ENCODE peak calls at places on chromosomes 12 and 14, in four cellular contexts. U is left ventricle myocardium inferior, O is heart right ventricle, C is mammary epithelial cell. M is an unnamed sample. For H3K9me3, the result is how much of the 10 kb centered on the place peaks cover.

GRCh38 chr12:46253544-46254162 is 15.2 kb downstream of the SLC38A1 start:
- DNase-seq in U (no peak), O (no peak), C (no peak), M (no peak)

GRCh38 chr12:56104109-56104814 is at the start of gene PA2G4:
- DNase-seq in U (peak), O (peak), C (peak), M (peak)

GRCh38 chr12:67661311-67662011 is 12.9 kb downstream of the DYRK2 start:
- DNase-seq in U (no peak), O (no peak), C (peak), M (no peak)

GRCh38 chr14:22551597-22551982 is 37.4 kb downstream of the DAD1 start:
- DNase-seq in U (no peak), O (no peak), C (no peak), M (no peak)

GRCh38 chr12:78931466-78931990 is 67.0 kb downstream of the SYT1 start:
- DNase-seq in U (no peak), O (no peak), C (no peak), M (no peak)

GRCh38 chr12:54549774-54550451 is 512 bp downstream of the PDE1B start:
- DNase-seq in U (no peak), O (no peak), C (peak), M (no peak)

GRCh38 chr12:101759396-101760047 is 20.3 kb upstream of the SYCP3 start:
- DNase-seq in U (no peak), O (no peak), C (peak), M (no peak)

GRCh38 chr14:100609331-100609870 is 22.2 kb upstream of the BEGAIN start:
- DNase-seq in U (no peak), O (no peak), C (no peak), M (no peak)

GRCh38 chr12:108004368-108004767 is 124.7 kb upstream of the WSCD2 start:
- DNase-seq in U (no peak), O (no peak), C (no peak), M (no peak)

GRCh38 chr12:58541300-58541690 is 379.0 kb downstream of the LRIG3 start:
- DNase-seq in U (no peak), O (no peak), C (no peak), M (no peak)

GRCh38 chr14:98622208-98623051 is 649.6 kb downstream of the BCL11B start:
- DNase-seq in U (no peak), O (no peak), C (peak), M (no peak)

GRCh38 chr14:71418591-71419245 is 511.5 kb downstream of the PCNX1 start:
- DNase-seq in U (no peak), O (no peak), C (no peak), M (no peak)

GRCh38 chr12:116595186-116595585 is 36.0 kb downstream of the MAP1LC3B2 start:
- DNase-seq in U (no peak), O (no peak), C (no peak), M (no peak)

GRCh38 chr12:75953312-75953906 is 78.2 kb downstream of the PHLDA1 start:
- DNase-seq in U (no peak), O (no peak), C (peak), M (no peak)

GRCh38 chr14:53979141-53979673 is 22.6 kb upstream of the BMP4 start:
- DNase-seq in U (no peak), O (no peak), C (no peak), M (no peak)

GRCh38 chr12:15527201-15527782 is 205.0 kb downstream of the PTPRO start:
- DNase-seq in U (peak), O (peak), C (peak), M (no peak)

GRCh38 chr14:35341454-35342159 is 49.4 kb downstream of the PSMA6 start:
- DNase-seq in U (peak), O (peak), C (peak), M (peak)

GRCh38 chr12:19402743-19403400 is 36.4 kb upstream of the AEBP2 start:
- DNase-seq in U (peak), O (peak), C (peak), M (peak)

GRCh38 chr14:100551056-100551455 is 36.2 kb downstream of the BEGAIN start:
- DNase-seq in U (no peak), O (no peak), C (no peak), M (no peak)

GRCh38 chr12:98224584-98225221 is 290.7 kb upstream of the TMPO start:
- DNase-seq in U (no peak), O (no peak), C (no peak), M (no peak)

GRCh38 chr14:61511558-61511924 is 183.8 kb upstream of the HIF1A start:
- DNase-seq in U (no peak), O (no peak), C (peak), M (no peak)

GRCh38 chr12:12441891-12442461 is 85.1 kb downstream of the BORCS5 start:
- DNase-seq in U (no peak), O (no peak), C (peak), M (no peak)

GRCh38 chr14:59407246-59407615 is 57.9 kb downstream of the GPR135 start:
- DNase-seq in U (no peak), O (no peak), C (peak), M (no peak)

GRCh38 chr12:53052419-53053222 is 2.8 kb downstream of the TNS2 start:
- DNase-seq in U (peak), O (peak), C (peak), M (peak)

GRCh38 chr12:52251367-52252055 is 18.5 kb downstream of the KRT7 start:
- DNase-seq in U (no peak), O (no peak), C (no peak), M (no peak)

GRCh38 chr14:94165744-94166143 is 8.4 kb upstream of the PPP4R4 start:
- DNase-seq in U (no peak), O (no peak), C (no peak), M (no peak)

GRCh38 chr12:106341086-106341879 is 16.3 kb upstream of the POLR3B start:
- DNase-seq in U (no peak), O (no peak), C (no peak), M (no peak)

GRCh38 chr12:39752482-39753147 is 133.0 kb upstream of the ABCD2 start:
- DNase-seq in U (no peak), O (no peak), C (no peak), M (no peak)

GRCh38 chr12:2198088-2198501 is 145.3 kb downstream of the CACNA1C start:
- DNase-seq in U (no peak), O (no peak), C (peak), M (no peak)

DNA sequence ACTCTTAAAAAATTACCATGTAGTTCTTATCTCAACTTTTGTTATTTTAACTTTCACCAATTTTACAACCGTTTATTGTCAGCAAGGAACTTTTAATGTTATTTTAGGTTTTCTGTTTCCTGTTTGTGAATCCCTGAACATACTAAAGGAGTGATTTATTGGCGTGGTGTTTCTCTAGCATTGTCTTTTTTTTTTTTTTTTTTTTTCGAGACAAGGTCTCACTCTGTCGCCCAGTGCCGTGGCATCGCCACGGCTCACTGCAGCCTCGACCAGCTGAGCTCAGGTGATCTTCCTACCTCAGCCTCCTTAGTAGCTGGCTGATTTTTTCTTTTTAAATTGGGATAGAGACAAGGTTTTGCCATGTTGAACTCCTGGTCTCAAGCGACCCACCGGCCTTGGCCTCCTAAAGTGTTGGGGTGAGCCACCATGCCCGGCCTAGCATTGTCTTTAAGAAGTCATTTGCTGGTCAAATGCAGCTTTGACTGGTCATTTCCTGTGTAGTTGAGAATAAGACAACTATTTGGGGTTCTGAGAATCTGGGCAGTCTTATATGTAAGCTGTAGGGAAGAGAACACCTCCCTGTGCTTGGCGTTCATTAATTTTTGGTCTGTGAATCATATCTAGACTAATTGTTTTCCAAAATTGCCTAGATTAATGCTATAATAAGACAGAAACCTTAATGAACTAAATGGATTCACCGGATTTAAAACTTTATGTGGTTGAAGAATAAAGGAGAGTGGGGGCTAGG is 2.1 kb downstream of the WASHC4 start:
- DNase-seq in U (no peak), O (no peak), C (no peak), M (no peak)
- H3K4me3 ChIP-seq in U (peak), O (peak), C (peak), M (peak)

GRCh38 chr14:106562451-106562850 is 1036.1 kb downstream of the TMEM121 start:
- DNase-seq in U (no peak), O (no peak), C (no peak), M (no peak)

DNA sequence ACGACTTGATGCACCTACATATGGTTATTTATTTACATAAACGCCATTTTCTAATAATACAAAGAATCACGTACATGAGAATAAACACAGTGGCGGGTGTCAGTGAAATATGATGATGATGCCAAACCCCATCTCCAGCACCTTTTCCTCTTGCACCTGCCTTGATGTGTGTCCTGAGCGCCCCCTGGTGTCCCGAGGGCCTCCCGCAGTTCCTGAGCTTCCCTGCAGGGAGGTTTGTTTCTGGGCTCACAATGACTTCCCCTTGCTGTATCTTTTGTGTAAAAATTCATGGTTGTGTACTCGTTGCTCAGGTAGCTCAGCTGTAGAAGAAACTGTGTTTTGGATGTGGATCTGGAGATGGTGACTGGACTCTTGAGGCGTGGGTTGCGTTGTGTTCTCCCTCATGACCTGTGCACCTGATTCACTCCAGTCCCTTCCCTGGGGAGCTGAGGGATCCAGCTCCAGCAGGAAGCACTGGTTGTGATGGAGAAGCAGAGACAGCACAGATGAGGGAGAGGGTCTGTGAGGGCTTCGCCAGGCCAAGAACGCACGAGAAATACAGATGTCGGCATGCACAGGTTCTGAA is 1037.8 kb downstream of the TMEM121 start:
- DNase-seq in U (no peak), O (no peak), C (no peak), M (no peak)
- H3K9me3 ChIP-seq in U (under half), O (under half), C (under half), M (under half)

GRCh38 chr14:72883963-72884362 is 9.9 kb downstream of the DPF3 start:
- DNase-seq in U (no peak), O (no peak), C (no peak), M (no peak)
- H3K4me3 ChIP-seq in U (no peak), O (no peak), C (no peak), M (no peak)

GRCh38 chr14:29681308-29681707 is 246.3 kb downstream of the PRKD1 start:
- DNase-seq in U (no peak), O (no peak), C (peak), M (no peak)
- H3K9me3 ChIP-seq in U (under half), O (under half), C (under half), M (under half)

GRCh38 chr12:114668151-114668891 is 15.7 kb downstream of the TBX3 start:
- DNase-seq in U (peak), O (peak), C (peak), M (peak)
- H3K4me3 ChIP-seq in U (peak), O (peak), C (peak), M (peak)

GRCh38 chr12:133105620-133106019 is 24.5 kb downstream of the ZNF891 start:
- DNase-seq in U (no peak), O (no peak), C (no peak), M (no peak)

GRCh38 chr12:133107121-133107520 is 23.0 kb downstream of the ZNF891 start:
- DNase-seq in U (no peak), O (no peak), C (no peak), M (no peak)

GRCh38 chr12:133106253-133106652 is 23.8 kb downstream of the ZNF891 start:
- DNase-seq in U (no peak), O (no peak), C (no peak), M (no peak)

GRCh38 chr12:133108150-133108549 is 21.9 kb downstream of the ZNF891 start:
- DNase-seq in U (no peak), O (no peak), C (no peak), M (no peak)
- H3K9me3 ChIP-seq in U (half or more), O (half or more), C (half or more), M (half or more)

GRCh38 chr12:131135786-131136538 is 182.3 kb downstream of the ADGRD1 start:
- DNase-seq in U (no peak), O (no peak), C (no peak), M (no peak)
- H3K4me3 ChIP-seq in U (no peak), O (no peak), C (no peak), M (no peak)

DNA sequence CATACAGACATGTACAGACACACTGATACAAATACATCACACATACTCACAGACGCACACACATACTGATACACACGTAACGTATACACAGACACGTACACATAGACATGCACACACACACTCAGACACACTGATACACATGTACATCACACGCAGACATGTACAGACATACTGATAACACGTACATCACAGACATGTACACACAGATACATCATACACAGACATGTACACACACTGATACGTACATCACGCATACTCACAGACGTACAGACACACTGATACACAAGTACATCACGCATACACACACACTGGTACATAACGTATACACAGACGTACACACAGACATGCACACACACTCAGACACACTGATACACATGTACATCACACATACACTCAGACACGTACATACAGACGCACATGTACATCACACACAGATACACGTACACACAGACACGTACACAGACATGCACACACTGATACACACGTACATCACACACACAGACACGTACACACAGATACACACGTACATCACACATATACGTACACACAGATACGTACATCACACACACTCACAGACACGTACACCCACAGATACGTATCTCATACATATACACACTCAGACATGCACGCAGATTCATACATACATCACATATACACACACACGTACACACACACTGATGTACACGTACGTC is 5.1 kb downstream of the ZNF605 start:
- DNase-seq in U (no peak), O (no peak), C (no peak), M (no peak)
- H3K9me3 ChIP-seq in U (half or more), O (under half), C (half or more), M (half or more)

GRCh38 chr14:104107101-104107581 is 21.6 kb downstream of the ASPG start:
- DNase-seq in U (peak), O (no peak), C (no peak), M (no peak)

GRCh38 chr14:104105822-104106470 is 20.4 kb downstream of the ASPG start:
- DNase-seq in U (peak), O (no peak), C (no peak), M (no peak)

GRCh38 chr14:104104006-104104901 is 18.8 kb downstream of the ASPG start:
- DNase-seq in U (peak), O (no peak), C (no peak), M (no peak)

GRCh38 chr14:104106471-104106991 is 21.0 kb downstream of the ASPG start:
- DNase-seq in U (peak), O (no peak), C (no peak), M (no peak)

DNA sequence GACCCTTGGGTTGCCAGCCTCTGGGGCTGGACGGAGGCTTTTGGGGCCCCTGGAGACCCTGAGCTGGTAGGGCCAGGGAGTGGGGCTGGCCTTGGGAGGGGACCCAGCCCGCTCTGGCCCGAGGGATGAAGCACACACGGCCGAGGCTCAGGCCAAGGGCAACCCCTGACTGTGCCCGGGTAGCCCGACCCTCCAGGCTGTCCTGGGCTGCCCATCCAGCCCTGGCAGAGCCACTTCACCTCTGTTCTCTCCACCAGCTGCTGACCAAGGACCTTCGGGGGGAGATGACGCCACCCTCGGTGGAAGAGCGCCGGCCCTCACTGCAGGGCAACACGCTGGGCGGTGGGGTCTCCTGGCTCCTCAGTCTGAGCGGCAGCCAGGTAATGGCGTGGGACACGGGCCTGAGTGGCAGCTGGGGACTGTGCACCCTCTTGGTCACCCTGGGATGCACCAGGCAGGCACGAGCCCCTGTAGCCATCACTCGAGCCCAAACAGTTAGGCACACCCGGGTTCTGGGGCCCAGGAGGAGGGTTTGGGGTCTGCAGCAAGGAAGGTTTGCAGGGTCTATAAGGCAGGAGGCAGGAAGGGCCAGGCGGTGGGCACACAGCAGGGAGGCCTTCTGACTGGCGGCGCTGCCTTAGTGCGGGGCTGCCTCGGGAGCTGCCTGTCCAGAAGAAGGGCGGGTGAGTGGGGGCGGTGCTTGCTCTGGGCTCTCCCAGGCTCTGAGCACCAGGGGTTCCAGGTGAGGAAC is 19.7 kb downstream of the ASPG start:
- DNase-seq in U (peak), O (no peak), C (no peak), M (no peak)
- H3K4me3 ChIP-seq in U (no peak), O (no peak), C (no peak), M (no peak)